ENCODE peak calls at places on chromosomes 6 and 20, in ten cellular contexts. K, E, O, Q, W, Y, G, V, P and D are unnamed samples.

GRCh38 chr20:26324177-26324576 is 627.5 kb upstream of the ZNF337 start:
- DNase-seq in K (no peak), Y (no peak), P (no peak), E (no peak), Q (no peak), V (no peak), W (no peak), O (no peak), G (no peak), D (no peak)

GRCh38 chr20:5400164-5400762 is 83.5 kb upstream of the PROKR2 start:
- DNase-seq in G (no peak), E (peak; percentile 19), P (peak; percentile 48), Q (no peak), K (no peak), O (no peak), V (no peak), Y (no peak), W (peak; percentile 36), D (peak; percentile 19)

GRCh38 chr6:163416640-163417253 is 2.2 kb downstream of the QKI start:
- DNase-seq in P (peak; percentile 70), V (no peak), K (peak; percentile 80), W (peak; percentile 92), O (peak; percentile 75), Y (no peak), G (no peak), Q (no peak), E (peak; percentile 92), D (peak; percentile 56)

GRCh38 chr6:98590957-98591356 is 243.4 kb upstream of the POU3F2 start:
- DNase-seq in P (no peak), G (no peak), Y (no peak), V (no peak), Q (no peak), O (no peak), W (no peak), E (no peak), K (no peak), D (no peak)

GRCh38 chr6:56204134-56204533 is 43.2 kb downstream of the COL21A1 start:
- DNase-seq in W (no peak), Y (no peak), E (no peak), G (no peak), O (no peak), P (peak; percentile 33), Q (peak; percentile 45), K (no peak), V (no peak), D (no peak)

GRCh38 chr6:21739838-21740237 is 146.3 kb downstream of the SOX4 start:
- DNase-seq in O (no peak), V (no peak), W (no peak), Q (no peak), P (no peak), Y (no peak), K (no peak), G (no peak), E (no peak), D (no peak)

GRCh38 chr6:68559716-68560115 is 75.4 kb upstream of the ADGRB3 start:
- DNase-seq in G (no peak), Q (no peak), W (no peak), K (no peak), E (no peak), O (no peak), V (no peak), P (no peak), Y (no peak), D (no peak)

GRCh38 chr6:97189767-97190166 is 93.2 kb downstream of the MMS22L start:
- DNase-seq in V (no peak), E (peak; percentile 69), W (peak; percentile 76), G (no peak), P (peak; percentile 9), Y (no peak), O (no peak), Q (no peak), K (peak; percentile 57), D (no peak)

GRCh38 chr6:163903528-163903927 is 489.0 kb downstream of the QKI start:
- DNase-seq in K (no peak), W (no peak), E (no peak), Y (no peak), G (no peak), Q (no peak), O (no peak), P (no peak), V (no peak), D (no peak)

GRCh38 chr6:82113231-82113630 is 134.3 kb downstream of the IBTK start:
- DNase-seq in Q (no peak), W (no peak), P (no peak), V (no peak), O (no peak), K (no peak), G (no peak), Y (no peak), E (no peak), D (no peak)

GRCh38 chr6:155786528-155786927 is 330.9 kb upstream of the NOX3 start:
- DNase-seq in K (no peak), E (no peak), W (no peak), V (no peak), P (no peak), Q (no peak), O (no peak), Y (no peak), G (no peak), D (no peak)

GRCh38 chr6:16409531-16410441 is 171.4 kb downstream of the GMPR start:
- DNase-seq in W (peak; percentile 79), P (peak; percentile 50), E (peak; percentile 73), V (peak; percentile 84), Q (peak; percentile 77), G (peak; percentile 31), K (peak; percentile 56), O (peak; percentile 60), Y (peak; percentile 50), D (peak; percentile 79)

GRCh38 chr20:60101201-60101893 is 143.1 kb downstream of the CDH26 start:
- DNase-seq in V (no peak), Y (no peak), E (no peak), Q (no peak), G (no peak), P (no peak), K (no peak), O (no peak), W (no peak), D (no peak)

GRCh38 chr6:106085984-106086832 is at the start of gene PRDM1:
- DNase-seq in K (peak; percentile 75), O (peak; percentile 89), V (peak; percentile 98), G (peak; percentile 75), Y (peak; percentile 72), P (no peak), W (peak; percentile 86), Q (peak; percentile 80), E (peak; percentile 54), D (peak; percentile 89)

GRCh38 chr6:139611327-139611958 is 237.0 kb upstream of the CITED2 start:
- DNase-seq in O (no peak), K (no peak), Y (no peak), Q (no peak), G (no peak), P (no peak), E (no peak), V (no peak), W (no peak), D (no peak)

GRCh38 chr6:93992976-93993375 is 573.6 kb upstream of the EPHA7 start:
- DNase-seq in O (no peak), V (no peak), E (no peak), K (no peak), Q (no peak), G (no peak), Y (no peak), W (no peak), P (peak; percentile 18), D (no peak)

GRCh38 chr6:159952289-159953005 is 16.4 kb upstream of the IGF2R start:
- DNase-seq in Q (no peak), Y (no peak), O (no peak), K (no peak), G (no peak), P (no peak), E (no peak), W (no peak), V (no peak), D (no peak)

GRCh38 chr6:169961772-169962561 is 210.5 kb downstream of the ERMARD start:
- DNase-seq in G (peak; percentile 29), Q (peak; percentile 65), V (peak; percentile 80), P (no peak), Y (peak; percentile 53), K (no peak), O (no peak), W (no peak), E (no peak), D (peak; percentile 55)

GRCh38 chr6:116812051-116812650 is 16.7 kb downstream of the GPRC6A start:
- DNase-seq in K (no peak), P (no peak), E (no peak), Y (no peak), O (no peak), W (no peak), Q (no peak), G (no peak), V (no peak), D (no peak)

GRCh38 chr6:3260296-3260695 is 1.5 kb downstream of the PSMG4 start:
- DNase-seq in P (no peak), E (no peak), V (no peak), K (no peak), G (no peak), W (no peak), Y (no peak), O (no peak), Q (no peak), D (no peak)
- TF ChIP-seq CTCF in P (no peak), E (no peak), V (no peak), K (no peak), G (no peak), W (no peak), Y (no peak), O (no peak), Q (no peak), D (no peak)

GRCh38 chr20:1033751-1034419 is 31.8 kb upstream of the RSPO4 start:
- DNase-seq in G (no peak), Q (no peak), P (no peak), V (no peak), K (no peak), O (no peak), E (no peak), Y (no peak), W (no peak), D (peak; percentile 66)
- TF ChIP-seq CTCF in G (no peak), Q (no peak), P (no peak), V (no peak), K (no peak), O (no peak), E (no peak), Y (no peak), W (no peak), D (no peak)

GRCh38 chr6:39870950-39871349 is 63.3 kb downstream of the MOCS1 start:
- DNase-seq in V (no peak), O (no peak), Y (no peak), G (no peak), K (no peak), E (no peak), W (no peak), Q (no peak), P (no peak), D (peak; percentile 6)
- TF ChIP-seq CTCF in V (no peak), O (no peak), Y (no peak), G (no peak), K (peak; percentile 34), E (peak; percentile 1), W (peak; percentile 30), Q (no peak), P (peak; percentile 45), D (no peak)

GRCh38 chr6:138529510-138529909 is 30.2 kb upstream of the NHSL1 start:
- DNase-seq in O (no peak), E (no peak), P (no peak), W (no peak), Y (no peak), K (no peak), V (no peak), Q (no peak), G (no peak), D (no peak)
- TF ChIP-seq CTCF in O (no peak), E (peak; percentile 37), P (peak; percentile 30), W (peak; percentile 44), Y (no peak), K (no peak), V (no peak), Q (no peak), G (no peak), D (no peak)